ENCODE peak calls at places on chromosomes 11 and 22, in eight cellular contexts. One of them, this sample, is unnamed.

GRCh38 chr11:94417386-94417987 is 16.3 kb upstream of the GPR83 start:
- DNase-seq in HT1080: no peak
- DNase-seq in DMS153: no peak
- DNase-seq in activated CD4-positive, alpha-beta T cell treated with anti-CD3 and anti-CD28 coated beads, Interleukin-2, amount 50 U/mL, for 48 hours: no peak
- DNase-seq in A549: peak; percentile 28
- DNase-seq in A172: peak; percentile 8
- DNase-seq in neural crest cell: no peak
- DNase-seq in endodermal cell: no peak
- DNase-seq in this sample: peak; percentile 14

GRCh38 chr11:35167451-35167954 is 28.5 kb downstream of the CD44 start:
- DNase-seq in HT1080: no peak
- DNase-seq in DMS153: no peak
- DNase-seq in activated CD4-positive, alpha-beta T cell treated with anti-CD3 and anti-CD28 coated beads, Interleukin-2, amount 50 U/mL, for 48 hours: no peak
- DNase-seq in A549: no peak
- DNase-seq in A172: no peak
- DNase-seq in neural crest cell: no peak
- DNase-seq in endodermal cell: no peak
- DNase-seq in this sample: no peak

GRCh38 chr22:49289822-49290221 is 537.9 kb downstream of the BRD1 start:
- DNase-seq in HT1080: no peak
- DNase-seq in DMS153: no peak
- DNase-seq in activated CD4-positive, alpha-beta T cell treated with anti-CD3 and anti-CD28 coated beads, Interleukin-2, amount 50 U/mL, for 48 hours: no peak
- DNase-seq in A549: no peak
- DNase-seq in A172: no peak
- DNase-seq in neural crest cell: no peak
- DNase-seq in endodermal cell: peak; percentile 17
- DNase-seq in this sample: no peak

GRCh38 chr11:130781906-130782305 is 134.4 kb downstream of the SNX19 start:
- DNase-seq in HT1080: peak; percentile 66
- DNase-seq in DMS153: no peak
- DNase-seq in activated CD4-positive, alpha-beta T cell treated with anti-CD3 and anti-CD28 coated beads, Interleukin-2, amount 50 U/mL, for 48 hours: no peak
- DNase-seq in A549: peak; percentile 21
- DNase-seq in A172: peak; percentile 76
- DNase-seq in neural crest cell: no peak
- DNase-seq in endodermal cell: no peak
- DNase-seq in this sample: no peak

GRCh38 chr22:36356708-36357694 is 30.8 kb downstream of the MYH9 start:
- DNase-seq in HT1080: peak; percentile 43
- DNase-seq in DMS153: no peak
- DNase-seq in activated CD4-positive, alpha-beta T cell treated with anti-CD3 and anti-CD28 coated beads, Interleukin-2, amount 50 U/mL, for 48 hours: peak; percentile 71
- DNase-seq in A549: no peak
- DNase-seq in A172: no peak
- DNase-seq in neural crest cell: no peak
- DNase-seq in endodermal cell: no peak
- DNase-seq in this sample: no peak

GRCh38 chr11:56905442-56905841 is 83.3 kb upstream of the OR5AK2 start:
- DNase-seq in HT1080: no peak
- DNase-seq in DMS153: no peak
- DNase-seq in activated CD4-positive, alpha-beta T cell treated with anti-CD3 and anti-CD28 coated beads, Interleukin-2, amount 50 U/mL, for 48 hours: no peak
- DNase-seq in A549: no peak
- DNase-seq in A172: no peak
- DNase-seq in neural crest cell: no peak
- DNase-seq in endodermal cell: no peak
- DNase-seq in this sample: no peak

GRCh38 chr11:103525069-103525468 is 415.8 kb downstream of the DYNC2H1 start:
- DNase-seq in HT1080: peak; percentile 87
- DNase-seq in DMS153: peak; percentile 16
- DNase-seq in activated CD4-positive, alpha-beta T cell treated with anti-CD3 and anti-CD28 coated beads, Interleukin-2, amount 50 U/mL, for 48 hours: no peak
- DNase-seq in A549: no peak
- DNase-seq in A172: peak; percentile 18
- DNase-seq in neural crest cell: no peak
- DNase-seq in endodermal cell: no peak
- DNase-seq in this sample: no peak

GRCh38 chr11:100961633-100962032 is 168.0 kb downstream of the PGR start:
- DNase-seq in HT1080: no peak
- DNase-seq in DMS153: no peak
- DNase-seq in activated CD4-positive, alpha-beta T cell treated with anti-CD3 and anti-CD28 coated beads, Interleukin-2, amount 50 U/mL, for 48 hours: no peak
- DNase-seq in A549: no peak
- DNase-seq in A172: peak; percentile 3
- DNase-seq in neural crest cell: no peak
- DNase-seq in endodermal cell: no peak
- DNase-seq in this sample: no peak

GRCh38 chr11:1762537-1763302 is 1.0 kb downstream of the CTSD start:
- DNase-seq in HT1080: peak; percentile 43
- DNase-seq in DMS153: peak; percentile 70
- DNase-seq in activated CD4-positive, alpha-beta T cell treated with anti-CD3 and anti-CD28 coated beads, Interleukin-2, amount 50 U/mL, for 48 hours: no peak
- DNase-seq in A549: peak; percentile 69
- DNase-seq in A172: peak; percentile 84
- DNase-seq in neural crest cell: no peak
- DNase-seq in endodermal cell: no peak
- DNase-seq in this sample: peak; percentile 24

GRCh38 chr22:48147404-48147803 is 1385.0 kb downstream of the TBC1D22A start:
- DNase-seq in HT1080: no peak
- DNase-seq in DMS153: no peak
- DNase-seq in activated CD4-positive, alpha-beta T cell treated with anti-CD3 and anti-CD28 coated beads, Interleukin-2, amount 50 U/mL, for 48 hours: no peak
- DNase-seq in A549: no peak
- DNase-seq in A172: no peak
- DNase-seq in neural crest cell: no peak
- DNase-seq in endodermal cell: peak; percentile 52
- DNase-seq in this sample: no peak

GRCh38 chr11:72721689-72722049 is 30.5 kb downstream of the ARAP1 start:
- DNase-seq in HT1080: no peak
- DNase-seq in DMS153: no peak
- DNase-seq in activated CD4-positive, alpha-beta T cell treated with anti-CD3 and anti-CD28 coated beads, Interleukin-2, amount 50 U/mL, for 48 hours: peak; percentile 48
- DNase-seq in A549: no peak
- DNase-seq in A172: no peak
- DNase-seq in neural crest cell: no peak
- DNase-seq in endodermal cell: peak; percentile 73
- DNase-seq in this sample: no peak

GRCh38 chr11:2793781-2794418 is 91.7 kb downstream of the CDKN1C start:
- DNase-seq in HT1080: no peak
- DNase-seq in DMS153: no peak
- DNase-seq in activated CD4-positive, alpha-beta T cell treated with anti-CD3 and anti-CD28 coated beads, Interleukin-2, amount 50 U/mL, for 48 hours: no peak
- DNase-seq in A549: no peak
- DNase-seq in A172: no peak
- DNase-seq in neural crest cell: no peak
- DNase-seq in endodermal cell: peak; percentile 27
- DNase-seq in this sample: no peak

This sample was measured in NCI-H748 treated with DMSO at 0.1 percent for 48 hours.